ENCODE peak calls at places on chromosomes 5 and 9, in four cellular contexts. Z is activated CD4-positive, alpha-beta T cell treated with anti-CD3 and anti-CD28 coated beads for 4 hours; R is neural progenitor cell; L is cardiac muscle cell. V is an unnamed sample.

GRCh38 chr9:79570449-79571308 is 1.1 kb upstream of the TLE4 start:
- DNase-seq in Z (peak), L (peak), R (peak), V (peak)

GRCh38 chr9:117411547-117411946 is 3.3 kb downstream of the ASTN2 start:
- DNase-seq in Z (no peak), R (peak), L (peak), V (peak)

GRCh38 chr9:134617246-134617645 is 24.4 kb upstream of the COL5A1 start:
- DNase-seq in L (no peak), Z (no peak), R (no peak), V (no peak)

GRCh38 chr5:67992919-67993318 is 222.6 kb upstream of the PIK3R1 start:
- DNase-seq in L (peak), R (no peak), Z (no peak), V (no peak)

GRCh38 chr9:81461196-81461595 is 228.2 kb downstream of the TLE1 start:
- DNase-seq in L (peak), Z (no peak), R (no peak), V (no peak)

GRCh38 chr5:23029296-23029695 is 176.2 kb upstream of the CDH12 start:
- DNase-seq in Z (no peak), R (no peak), L (no peak), V (no peak)

GRCh38 chr9:7976167-7976755 is 176.7 kb upstream of the DMAC1 start:
- DNase-seq in L (no peak), Z (peak), R (no peak), V (no peak)

GRCh38 chr5:17340816-17341215 is 123.4 kb downstream of the BASP1 start:
- DNase-seq in R (no peak), L (peak), Z (no peak), V (no peak)

GRCh38 chr9:93890436-93890935 is 64.7 kb downstream of the BARX1 start:
- DNase-seq in L (no peak), R (no peak), Z (no peak), V (no peak)

GRCh38 chr5:179820483-179821297 is at the start of gene SQSTM1:
- DNase-seq in R (peak), Z (peak), L (peak), V (peak)

GRCh38 chr9:135885100-135885853 is 22.1 kb downstream of the CAMSAP1 start:
- DNase-seq in L (no peak), Z (no peak), R (no peak), V (peak)

GRCh38 chr5:138686668-138687067 is 66.6 kb upstream of the CTNNA1 start:
- DNase-seq in R (no peak), L (peak), Z (no peak), V (no peak)

GRCh38 chr5:75277463-75277862 is 40.8 kb upstream of the ANKRD31 start:
- DNase-seq in L (no peak), R (no peak), Z (no peak), V (no peak)

GRCh38 chr9:84271887-84272556 is 68.5 kb downstream of the SLC28A3 start:
- DNase-seq in L (peak), Z (no peak), R (peak), V (no peak)

GRCh38 chr5:161676109-161676508 is 9.4 kb upstream of the GABRA6 start:
- DNase-seq in L (no peak), R (peak), Z (no peak), V (peak)

GRCh38 chr5:142900926-142901325 is 130.7 kb downstream of the ARHGAP26 start:
- DNase-seq in R (no peak), L (peak), Z (no peak), V (peak)

GRCh38 chr9:27505744-27506161 is 18.3 kb upstream of the IFNK start:
- DNase-seq in R (no peak), Z (no peak), L (no peak), V (peak)

GRCh38 chr5:39340486-39340885 is 23.8 kb downstream of the C9 start:
- DNase-seq in L (no peak), Z (no peak), R (no peak), V (no peak)

GRCh38 chr5:142491679-142492078 is 166.9 kb upstream of the SPRY4 start:
- DNase-seq in Z (no peak), R (peak), L (no peak), V (no peak)

GRCh38 chr5:137086289-137086838 is 412.8 kb downstream of the SPOCK1 start:
- DNase-seq in L (no peak), R (peak), Z (no peak), V (no peak)

GRCh38 chr9:89549031-89549644 is 51.2 kb upstream of the SEMA4D start:
- DNase-seq in R (peak), Z (peak), L (peak), V (peak)

GRCh38 chr9:69400470-69400869 is 75.5 kb downstream of the ENTREP1 start:
- DNase-seq in R (no peak), L (no peak), Z (no peak), V (peak)

GRCh38 chr5:160398806-160399205 is 1.0 kb downstream of the FAM200C start:
- DNase-seq in R (no peak), L (peak), Z (no peak), V (no peak)

GRCh38 chr5:140205216-140205615 is 30.2 kb downstream of the CYSTM1 start:
- DNase-seq in Z (no peak), R (no peak), L (peak), V (no peak)

GRCh38 chr5:158848634-158849033 is 251.1 kb downstream of the EBF1 start:
- DNase-seq in R (no peak), Z (no peak), L (no peak), V (no peak)

GRCh38 chr9:13437898-13438297 is 158.4 kb upstream of the MPDZ start:
- DNase-seq in L (no peak), Z (no peak), R (no peak), V (no peak)